ENCODE peak calls at places on chromosomes 2 and 18, in five cellular contexts. R, K, Z, D and Y are unnamed samples.
A peak's percentile ranks its signal among the peaks of the same experiment; 100 is the strongest.

GRCh38 chr18:60347526-60348045 is 25.0 kb downstream of the MC4R start:
- DNase-seq in K (no peak), R (no peak), D (no peak), Z (peak; percentile 45), Y (no peak)

GRCh38 chr18:4510709-4511108 is 55.6 kb upstream of the DLGAP1 start:
- DNase-seq in Z (peak; percentile 1), K (no peak), R (no peak), D (peak; percentile 28), Y (no peak)

GRCh38 chr2:20448246-20449046 is 1.6 kb downstream of the RHOB start:
- DNase-seq in D (no peak), R (peak; percentile 52), K (peak; percentile 36), Z (peak; percentile 23), Y (no peak)

GRCh38 chr2:29644949-29645348 is 276.4 kb downstream of the ALK start:
- DNase-seq in D (no peak), K (no peak), R (no peak), Z (no peak), Y (no peak)

GRCh38 chr2:177598321-177598922 is 205.8 kb downstream of the AGPS start:
- DNase-seq in Z (peak; percentile 45), D (peak; percentile 49), R (no peak), K (no peak), Y (peak; percentile 44)

GRCh38 chr2:202215179-202215578 is 23.2 kb downstream of the SUMO1 start:
- DNase-seq in K (no peak), D (no peak), Z (no peak), R (no peak), Y (no peak)

GRCh38 chr18:62732631-62733030 is 17.3 kb downstream of the PHLPP1 start:
- DNase-seq in Z (no peak), R (no peak), D (no peak), K (no peak), Y (no peak)

GRCh38 chr2:232838406-232838874 is 31.6 kb upstream of the SNORC start:
- DNase-seq in R (peak; percentile 10), Z (peak; percentile 47), D (peak; percentile 47), K (no peak), Y (no peak)

GRCh38 chr2:96808176-96808837 is 7.8 kb upstream of the CNNM3 start:
- DNase-seq in D (no peak), R (no peak), Z (no peak), K (no peak), Y (peak; percentile 49)

GRCh38 chr2:216743781-216744180 is 48.4 kb upstream of the IGFBP5 start:
- DNase-seq in D (no peak), K (no peak), Z (no peak), R (no peak), Y (no peak)

GRCh38 chr2:96819876-96820511 is 3.9 kb downstream of the CNNM3 start:
- DNase-seq in R (no peak), Z (no peak), K (no peak), D (no peak), Y (no peak)

GRCh38 chr2:222248256-222248655 is 50.5 kb downstream of the PAX3 start:
- DNase-seq in Z (no peak), R (no peak), K (no peak), D (no peak), Y (no peak)

GRCh38 chr18:44912740-44913478 is 232.2 kb downstream of the SETBP1 start:
- DNase-seq in K (no peak), R (no peak), D (no peak), Z (no peak), Y (no peak)

GRCh38 chr2:219851169-219851568 is 223.7 kb downstream of the SLC4A3 start:
- DNase-seq in Z (no peak), R (no peak), D (no peak), K (no peak), Y (no peak)

GRCh38 chr18:13451661-13452447 is 233.3 kb downstream of the LDLRAD4 start:
- DNase-seq in D (peak; percentile 37), R (no peak), Z (no peak), K (peak; percentile 21), Y (no peak)

GRCh38 chr2:171712051-171712450 is 24.8 kb downstream of the DYNC1I2 start:
- DNase-seq in R (no peak), K (no peak), Z (peak; percentile 86), D (peak; percentile 97), Y (no peak)

GRCh38 chr2:27907547-27907946 is 17.0 kb downstream of the BABAM2 start:
- DNase-seq in Z (no peak), D (no peak), K (no peak), R (no peak), Y (no peak)

GRCh38 chr2:95323347-95324155 is 26.4 kb downstream of the KCNIP3 start:
- DNase-seq in D (no peak), K (peak; percentile 38), R (peak; percentile 8), Z (peak; percentile 18), Y (no peak)

GRCh38 chr2:216827073-216827725 is 32.7 kb downstream of the TNP1 start:
- DNase-seq in K (no peak), R (no peak), D (peak; percentile 18), Z (peak; percentile 43), Y (no peak)

GRCh38 chr18:23977709-23978483 is 36.7 kb upstream of the TTC39C start:
- DNase-seq in K (no peak), Z (peak; percentile 63), R (peak; percentile 30), D (no peak), Y (no peak)

GRCh38 chr2:158723921-158724802 is 71.0 kb upstream of the DAPL1 start:
- DNase-seq in K (peak; percentile 45), R (no peak), Z (no peak), D (peak; percentile 12), Y (no peak)

GRCh38 chr2:219634951-219635751 is 7.7 kb downstream of the SLC4A3 start:
- DNase-seq in D (no peak), K (no peak), Z (no peak), R (no peak), Y (no peak)

GRCh38 chr2:234377761-234378341 is 119.0 kb downstream of the ARL4C start:
- DNase-seq in D (no peak), K (no peak), R (no peak), Z (peak; percentile 92), Y (no peak)

GRCh38 chr2:74648009-74648443 is at the start of gene M1AP:
- DNase-seq in Z (no peak), R (no peak), D (no peak), K (peak; percentile 28), Y (no peak)

GRCh38 chr2:240579771-240580614 is 6.5 kb upstream of the CAPN10 start:
- DNase-seq in R (peak; percentile 93), K (peak; percentile 78), D (no peak), Z (peak; percentile 84), Y (no peak)

GRCh38 chr2:8652774-8653426 is 29.0 kb upstream of the ID2 start:
- DNase-seq in D (no peak), R (no peak), K (no peak), Z (no peak), Y (no peak)

GRCh38 chr2:8653485-8653884 is 28.4 kb upstream of the ID2 start:
- DNase-seq in D (no peak), Z (no peak), K (no peak), R (no peak), Y (no peak)

GRCh38 chr2:8656160-8656641 is 25.7 kb upstream of the ID2 start:
- DNase-seq in K (no peak), R (no peak), D (no peak), Z (peak; percentile 74), Y (no peak)

GRCh38 chr2:8654041-8654440 is 27.8 kb upstream of the ID2 start:
- DNase-seq in K (no peak), Z (no peak), R (no peak), D (no peak), Y (no peak)

DNA sequence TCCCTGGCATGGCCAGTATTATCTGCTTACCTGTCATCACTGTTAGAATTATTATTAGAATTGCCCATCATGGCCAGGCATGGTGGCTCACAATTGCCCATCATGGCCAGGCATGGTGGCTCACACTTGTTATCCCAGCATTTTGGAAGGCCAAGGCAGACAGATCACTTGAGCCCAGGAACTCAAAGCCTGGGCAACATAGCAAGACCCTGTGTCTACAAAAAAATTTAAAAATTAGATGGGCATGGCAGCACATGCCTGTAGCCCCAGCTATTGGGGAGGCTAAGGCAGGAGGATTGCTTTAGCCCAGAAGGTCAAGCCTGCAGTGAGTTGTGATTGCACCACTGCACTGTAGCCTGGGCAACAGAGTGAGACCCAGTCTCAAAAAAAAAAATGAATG is 27.4 kb upstream of the ID2 start:
- DNase-seq in D (no peak), R (no peak), K (no peak), Z (no peak), Y (no peak)
- H3K4me1 ChIP-seq in D (no peaks in the 10 kb centered on the region), R (peaks cover 4% of the 10 kb centered on the region), K (peaks cover 8% of the 10 kb centered on the region), Z (no peaks in the 10 kb centered on the region), Y (peaks cover under 1% of the 10 kb centered on the region)

GRCh38 chr2:44965684-44966083 is 24.2 kb downstream of the SIX3 start:
- DNase-seq in Z (no peak), K (no peak), R (no peak), D (peak; percentile 41), Y (no peak)

GRCh38 chr2:44960871-44961270 is 19.4 kb downstream of the SIX3 start:
- DNase-seq in R (no peak), K (no peak), D (no peak), Z (no peak), Y (no peak)

GRCh38 chr2:44962176-44962695 is 20.7 kb downstream of the SIX3 start:
- DNase-seq in Z (no peak), K (no peak), D (no peak), R (no peak), Y (no peak)

GRCh38 chr2:44967056-44967455 is 25.6 kb downstream of the SIX3 start:
- DNase-seq in K (no peak), R (no peak), Z (no peak), D (no peak), Y (no peak)

DNA sequence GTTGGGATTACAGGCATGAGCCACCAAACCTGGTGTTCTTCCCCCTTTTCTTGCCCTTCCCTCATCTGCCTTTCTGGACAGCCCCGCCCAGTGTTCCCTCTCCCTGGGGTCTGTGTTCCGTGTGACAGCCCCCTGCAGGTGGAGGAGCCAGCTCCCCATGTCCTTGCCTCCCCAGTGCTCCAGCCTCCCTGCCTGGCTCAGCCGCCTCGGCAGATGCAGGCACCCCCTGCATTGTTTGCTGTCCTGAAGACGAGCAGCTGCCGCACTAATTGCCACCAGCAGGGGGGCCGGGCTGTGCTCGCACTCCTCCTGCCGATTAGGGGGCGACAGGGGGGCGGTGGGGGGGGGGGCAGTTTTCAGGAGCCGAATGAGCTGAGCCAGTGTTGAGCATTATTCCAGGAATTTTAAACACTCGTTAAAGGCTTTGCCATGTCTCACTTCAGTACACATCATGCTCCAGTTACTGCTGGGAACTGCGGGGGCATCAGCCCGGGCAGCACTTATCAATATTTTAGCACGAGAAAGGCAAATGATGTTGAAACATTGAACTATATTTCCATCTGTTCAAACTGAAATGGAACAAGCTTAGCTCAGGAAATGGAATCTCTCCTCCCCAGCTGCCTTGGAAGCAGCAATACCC is 23.3 kb downstream of the SIX3 start:
- DNase-seq in K (no peak), D (peak; percentile 84), Z (no peak), R (no peak), Y (no peak)
- TF ChIP-seq CTCF in K (peak; percentile 11), D (peak; percentile 44), Z (peak; percentile 7), R (no peak), Y (peak; percentile 33)

GRCh38 chr2:101401316-101401660 is 14.0 kb upstream of the CREG2 start:
- DNase-seq in D (no peak), R (no peak), K (no peak), Z (peak; percentile 68), Y (no peak)
- H3K4me1 ChIP-seq in D (no peaks in the 10 kb centered on the region), R (no peaks in the 10 kb centered on the region), K (no peaks in the 10 kb centered on the region), Z (peaks cover 2% of the 10 kb centered on the region), Y (no peaks in the 10 kb centered on the region)

GRCh38 chr2:42270757-42271156 is 90.3 kb downstream of the COX7A2L start:
- DNase-seq in K (no peak), R (no peak), D (no peak), Z (no peak), Y (no peak)

GRCh38 chr2:42274872-42275271 is 86.1 kb downstream of the COX7A2L start:
- DNase-seq in K (no peak), R (no peak), D (peak; percentile 7), Z (no peak), Y (no peak)
- TF ChIP-seq CTCF in K (no peak), R (no peak), D (peak; percentile 23), Z (peak; percentile 8), Y (no peak)

GRCh38 chr2:33021542-33022259 is 74.9 kb downstream of the LTBP1 start:
- DNase-seq in Z (peak; percentile 94), D (peak; percentile 66), K (no peak), R (no peak), Y (no peak)
- H3K4me1 ChIP-seq in Z (peaks cover 4% of the 10 kb centered on the region), D (peaks cover 27% of the 10 kb centered on the region), K (peaks cover 11% of the 10 kb centered on the region), R (no peaks in the 10 kb centered on the region), Y (peaks cover 47% of the 10 kb centered on the region)